ENCODE peak calls at places on chromosomes 12 and 14, in six cellular contexts. H is thoracic aorta, Z is GM23338, F is A673, Y is AG04450, E is SK-N-SH. K is an unnamed sample.

GRCh38 chr12:92506460-92506859 is 196.3 kb upstream of the PLEKHG7 start:
- DNase-seq in H (no peak), Z (no peak), F (no peak), Y (no peak), E (no peak), K (no peak)

GRCh38 chr14:64861916-64862315 is 17.8 kb downstream of the SPTB start:
- DNase-seq in H (no peak), Z (peak), F (no peak), Y (no peak), E (no peak), K (no peak)

GRCh38 chr14:80981673-80982072 is 26.3 kb downstream of the TSHR start:
- DNase-seq in H (no peak), Z (no peak), F (no peak), Y (no peak), E (no peak), K (no peak)

GRCh38 chr14:74574706-74575105 is 37.3 kb downstream of the LTBP2 start:
- DNase-seq in H (no peak), Z (no peak), F (no peak), Y (no peak), E (no peak), K (no peak)

GRCh38 chr14:64795211-64795610 is 84.5 kb downstream of the SPTB start:
- DNase-seq in H (no peak), Z (no peak), F (no peak), Y (no peak), E (no peak), K (no peak)

GRCh38 chr12:94623161-94623920 is 27.0 kb downstream of the TMCC3 start:
- DNase-seq in H (no peak), Z (no peak), F (no peak), Y (no peak), E (no peak), K (peak)

GRCh38 chr12:81758421-81759214 is 532 bp downstream of the PPFIA2 start:
- DNase-seq in H (no peak), Z (peak), F (peak), Y (no peak), E (peak), K (peak)

GRCh38 chr12:2277492-2278153 is 224.8 kb downstream of the CACNA1C start:
- DNase-seq in H (no peak), Z (no peak), F (no peak), Y (no peak), E (no peak), K (no peak)

GRCh38 chr14:72894623-72895378 is 900 bp upstream of the DPF3 start:
- DNase-seq in H (no peak), Z (peak), F (peak), Y (no peak), E (peak), K (peak)

GRCh38 chr14:75461303-75461702 is 33.5 kb downstream of the JDP2 start:
- DNase-seq in H (no peak), Z (no peak), F (no peak), Y (no peak), E (no peak), K (no peak)

GRCh38 chr12:92753976-92754885 is 51.4 kb downstream of the PLEKHG7 start:
- DNase-seq in H (no peak), Z (no peak), F (no peak), Y (no peak), E (no peak), K (no peak)

GRCh38 chr12:89669197-89669596 is 39.4 kb downstream of the ATP2B1 start:
- DNase-seq in H (no peak), Z (no peak), F (no peak), Y (no peak), E (no peak), K (no peak)

GRCh38 chr12:100988278-100988625 is 193.7 kb downstream of the ANO4 start:
- DNase-seq in H (no peak), Z (peak), F (no peak), Y (no peak), E (no peak), K (no peak)

GRCh38 chr12:101875112-101875961 is 2.0 kb upstream of the DRAM1 start:
- DNase-seq in H (no peak), Z (no peak), F (peak), Y (no peak), E (no peak), K (no peak)

GRCh38 chr14:34354556-34354955 is 107.5 kb downstream of the SPTSSA start:
- DNase-seq in H (no peak), Z (no peak), F (no peak), Y (no peak), E (no peak), K (no peak)

GRCh38 chr14:98292191-98292590 is 979.8 kb downstream of the BCL11B start:
- DNase-seq in H (no peak), Z (no peak), F (no peak), Y (no peak), E (no peak), K (no peak)

GRCh38 chr12:6393109-6393508 is 9.1 kb downstream of the LTBR start:
- DNase-seq in H (no peak), Z (no peak), F (no peak), Y (no peak), E (no peak), K (no peak)

GRCh38 chr12:27779416-27779815 is 617 bp upstream of the KLHL42 start:
- DNase-seq in H (no peak), Z (peak), F (no peak), Y (no peak), E (peak), K (peak)

GRCh38 chr14:51566831-51567582 is 84.7 kb upstream of the FRMD6 start:
- DNase-seq in H (no peak), Z (peak), F (no peak), Y (no peak), E (no peak), K (no peak)

GRCh38 chr14:102603293-102603907 is 11.0 kb downstream of the RCOR1 start:
- DNase-seq in H (no peak), Z (no peak), F (no peak), Y (no peak), E (no peak), K (no peak)

GRCh38 chr14:28831126-28831525 is 64.5 kb downstream of the FOXG1 start:
- DNase-seq in H (no peak), Z (no peak), F (peak), Y (no peak), E (no peak), K (peak)

GRCh38 chr14:31164115-31164514 is 43.5 kb downstream of the HECTD1 start:
- DNase-seq in H (no peak), Z (no peak), F (no peak), Y (no peak), E (no peak), K (no peak)

GRCh38 chr12:83477706-83478105 is 791.0 kb downstream of the TMTC2 start:
- DNase-seq in H (no peak), Z (no peak), F (no peak), Y (no peak), E (no peak), K (no peak)

GRCh38 chr14:73945159-73945670 is 4.7 kb downstream of the FAM161B start:
- DNase-seq in H (no peak), Z (no peak), F (no peak), Y (no peak), E (no peak), K (no peak)

GRCh38 chr14:65170768-65171251 is 68.5 kb upstream of the MAX start:
- DNase-seq in H (no peak), Z (peak), F (peak), Y (peak), E (peak), K (peak)

GRCh38 chr12:41277019-41277770 is 89.1 kb downstream of the PDZRN4 start:
- DNase-seq in H (no peak), Z (peak), F (peak), Y (peak), E (peak), K (peak)

GRCh38 chr12:58341791-58342190 is 400.4 kb downstream of the ATP23 start:
- DNase-seq in H (no peak), Z (no peak), F (peak), Y (peak), E (no peak), K (no peak)

GRCh38 chr14:102782974-102783373 is 5.7 kb downstream of the TRAF3 start:
- DNase-seq in H (no peak), Z (no peak), F (no peak), Y (no peak), E (no peak), K (no peak)

DNA sequence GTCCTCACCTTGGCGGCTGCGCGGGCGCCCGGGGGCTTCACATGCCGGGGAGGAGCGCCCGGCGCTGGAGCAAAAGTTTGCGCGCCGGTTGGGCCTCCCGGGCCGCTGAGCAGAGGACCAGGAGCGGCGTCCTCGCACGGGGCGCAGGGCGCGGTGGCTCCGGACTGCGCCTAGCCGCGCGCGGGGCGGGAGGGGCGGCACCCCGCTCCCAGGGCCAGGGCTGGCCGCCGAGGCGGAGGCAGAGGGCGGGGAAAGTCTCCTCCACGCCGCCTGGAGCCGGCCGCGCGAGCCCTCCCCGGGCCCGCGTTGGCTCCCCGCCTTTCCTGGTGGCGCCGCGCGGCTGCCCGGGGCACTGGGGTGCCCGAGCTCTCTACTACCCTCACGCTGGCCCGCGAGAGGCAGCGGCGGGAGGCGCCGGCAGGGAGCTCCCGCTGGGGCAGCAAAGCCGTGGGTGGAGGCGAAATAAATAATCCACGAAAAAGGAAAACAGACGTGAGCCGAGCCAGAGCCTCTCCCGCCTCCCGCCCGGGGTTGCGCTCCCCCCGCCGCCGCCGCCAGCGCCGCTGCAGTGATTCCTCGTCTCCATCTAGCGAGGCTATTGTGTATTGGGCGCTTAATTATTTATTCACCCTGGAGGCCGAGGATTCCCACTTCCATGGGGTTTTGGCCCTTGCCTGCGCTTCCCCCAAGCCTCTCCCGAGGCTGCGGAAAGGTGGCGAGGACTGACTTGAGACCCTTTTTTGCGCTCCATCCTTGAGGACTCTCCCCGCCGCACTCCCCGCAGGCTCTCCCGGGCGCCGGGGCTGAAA is 476 bp upstream of the PRIMA1 start:
- DNase-seq in H (no peak), Z (peak), F (peak), Y (no peak), E (peak), K (peak)
- TF ChIP-seq CTCF in H (peak), Z (no peak), F (no peak), Y (no peak), E (no peak), K (peak)

DNA sequence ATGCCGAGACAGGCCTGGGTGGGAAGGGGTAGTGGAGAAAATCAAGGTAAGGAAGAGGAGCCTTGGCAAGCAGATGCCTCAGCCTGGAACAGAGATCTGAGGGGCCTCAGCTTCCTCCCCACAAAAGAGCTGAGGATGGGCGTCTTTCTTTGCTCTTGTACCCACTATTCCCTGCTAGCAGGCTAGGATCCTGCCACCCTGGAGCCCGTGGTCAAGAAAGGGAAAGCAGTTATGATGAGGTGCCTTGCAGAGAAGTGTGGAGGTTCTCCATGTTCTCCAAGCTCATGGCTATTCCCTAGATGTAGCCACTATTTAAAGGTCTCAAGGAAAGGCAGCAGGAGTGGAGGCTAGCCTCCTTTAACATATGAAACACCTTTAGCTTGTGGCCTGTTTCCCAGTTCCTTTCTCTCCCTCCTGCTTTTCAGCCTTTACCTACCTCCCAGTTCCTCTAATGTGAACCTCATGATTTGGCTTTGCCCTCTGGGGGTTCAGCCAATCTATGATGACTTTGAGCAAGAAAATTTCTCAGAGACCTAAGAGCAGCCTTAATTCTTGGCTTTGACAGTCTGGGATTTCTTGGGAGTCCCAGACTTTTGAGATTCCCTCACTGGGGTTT is 1.1 kb downstream of the IKZF4 start:
- DNase-seq in H (no peak), Z (no peak), F (no peak), Y (no peak), E (peak), K (no peak)
- H3K27ac ChIP-seq in H (peak), Z (no peak), F (no peak), Y (no peak), E (peak), K (peak)

DNA sequence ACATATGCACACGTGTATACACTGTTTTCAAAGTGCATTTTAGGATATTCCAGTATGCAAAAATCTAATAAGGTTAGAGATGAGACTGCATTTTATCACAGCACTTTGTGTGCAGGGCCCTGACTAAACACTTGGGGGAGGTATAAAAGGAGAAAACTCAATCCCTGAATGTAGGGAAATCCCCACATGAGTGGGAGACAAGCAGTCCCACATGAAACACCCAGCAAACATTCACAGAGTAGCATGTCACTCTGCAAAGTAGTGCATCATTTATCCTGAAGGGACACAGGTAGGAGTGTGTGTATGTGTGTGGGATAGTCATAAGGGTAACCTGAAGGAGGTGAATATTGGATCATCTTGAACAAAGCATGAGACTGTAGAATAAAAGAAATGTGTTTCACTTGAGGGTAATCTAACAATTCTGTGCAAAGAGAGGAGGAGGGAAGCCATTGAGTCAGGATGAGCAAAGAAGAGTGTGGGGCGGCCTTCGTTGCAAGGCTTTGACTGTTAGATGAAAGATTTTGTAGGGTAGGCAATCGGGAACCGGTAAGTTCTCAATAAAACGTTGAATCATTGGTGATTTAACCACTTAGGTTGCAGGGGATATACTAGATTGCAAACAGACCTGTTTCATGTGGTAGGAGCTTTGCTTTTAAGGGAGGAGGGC is 2.9 kb downstream of the PRPF40B start:
- DNase-seq in H (no peak), Z (no peak), F (no peak), Y (no peak), E (no peak), K (no peak)
- TF ChIP-seq CTCF in H (no peak), Z (no peak), F (peak), Y (peak), E (peak), K (no peak)

GRCh38 chr12:53199700-53200099 is 7.4 kb downstream of the ITGB7 start:
- DNase-seq in H (no peak), Z (no peak), F (no peak), Y (no peak), E (no peak), K (no peak)
- H3K27ac ChIP-seq in H (no peak), Z (no peak), F (no peak), Y (no peak), E (no peak), K (no peak)

GRCh38 chr14:33273978-33274377 is 335.3 kb downstream of the NPAS3 start:
- DNase-seq in H (no peak), Z (no peak), F (no peak), Y (no peak), E (no peak), K (no peak)

GRCh38 chr14:33279865-33280264 is 341.2 kb downstream of the NPAS3 start:
- DNase-seq in H (no peak), Z (peak), F (no peak), Y (no peak), E (no peak), K (no peak)

GRCh38 chr14:33271216-33271615 is 332.5 kb downstream of the NPAS3 start:
- DNase-seq in H (no peak), Z (no peak), F (no peak), Y (no peak), E (no peak), K (no peak)

GRCh38 chr14:33271891-33272290 is 333.2 kb downstream of the NPAS3 start:
- DNase-seq in H (no peak), Z (no peak), F (no peak), Y (no peak), E (no peak), K (no peak)

GRCh38 chr14:33275879-33276278 is 337.2 kb downstream of the NPAS3 start:
- DNase-seq in H (no peak), Z (no peak), F (no peak), Y (no peak), E (no peak), K (no peak)
- TF ChIP-seq CTCF in H (no peak), Z (no peak), F (no peak), Y (no peak), E (no peak), K (no peak)

GRCh38 chr12:45286621-45287020 is 70.7 kb downstream of the ANO6 start:
- DNase-seq in H (no peak), Z (no peak), F (no peak), Y (no peak), E (no peak), K (no peak)

GRCh38 chr12:45285717-45286116 is 69.8 kb downstream of the ANO6 start:
- DNase-seq in H (no peak), Z (peak), F (no peak), Y (no peak), E (no peak), K (no peak)

GRCh38 chr12:45282411-45282810 is 66.5 kb downstream of the ANO6 start:
- DNase-seq in H (no peak), Z (no peak), F (no peak), Y (no peak), E (no peak), K (no peak)

GRCh38 chr12:45281994-45282393 is 66.1 kb downstream of the ANO6 start:
- DNase-seq in H (no peak), Z (no peak), F (no peak), Y (no peak), E (no peak), K (no peak)

DNA sequence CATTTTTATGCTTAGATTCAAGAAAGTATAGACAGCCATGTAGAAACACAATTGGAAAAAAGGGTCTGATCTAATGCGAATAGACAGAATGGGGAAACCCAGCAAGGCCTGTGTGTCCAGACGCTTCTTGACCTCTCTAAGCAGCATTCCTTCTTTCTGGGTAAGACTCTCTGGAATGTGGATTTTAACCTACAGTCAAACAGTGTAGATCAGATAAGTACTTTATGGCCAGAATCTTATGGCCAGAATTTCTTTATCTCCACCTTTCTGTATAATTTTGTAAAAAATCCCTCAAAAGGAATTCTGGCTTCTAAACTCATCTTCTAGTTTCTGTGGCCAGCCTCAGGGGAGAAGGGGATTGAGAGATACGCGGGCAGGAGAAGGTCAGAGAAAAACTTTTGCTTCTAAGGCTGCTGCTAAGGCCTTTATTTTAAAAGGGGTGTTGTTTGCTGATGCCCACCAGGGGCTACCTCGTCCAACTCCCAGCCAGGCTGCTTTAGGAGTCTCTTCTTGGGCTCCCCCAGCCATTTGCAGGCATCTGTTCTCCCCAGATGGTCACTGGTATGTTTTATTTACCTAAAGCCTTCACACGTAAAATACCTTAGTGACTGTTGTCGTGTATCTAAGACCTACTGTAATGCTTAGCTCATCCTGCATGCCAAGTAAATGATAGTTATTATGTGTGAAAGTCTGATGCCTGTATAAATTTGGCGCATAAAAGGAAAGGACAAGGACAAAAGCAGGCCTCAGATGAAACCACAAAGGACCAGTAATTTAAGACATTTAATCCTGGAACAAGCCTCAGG is 68.4 kb downstream of the ANO6 start:
- DNase-seq in H (no peak), Z (peak), F (peak), Y (peak), E (no peak), K (peak)
- H3K27ac ChIP-seq in H (peak), Z (peak), F (no peak), Y (peak), E (peak), K (peak)

DNA sequence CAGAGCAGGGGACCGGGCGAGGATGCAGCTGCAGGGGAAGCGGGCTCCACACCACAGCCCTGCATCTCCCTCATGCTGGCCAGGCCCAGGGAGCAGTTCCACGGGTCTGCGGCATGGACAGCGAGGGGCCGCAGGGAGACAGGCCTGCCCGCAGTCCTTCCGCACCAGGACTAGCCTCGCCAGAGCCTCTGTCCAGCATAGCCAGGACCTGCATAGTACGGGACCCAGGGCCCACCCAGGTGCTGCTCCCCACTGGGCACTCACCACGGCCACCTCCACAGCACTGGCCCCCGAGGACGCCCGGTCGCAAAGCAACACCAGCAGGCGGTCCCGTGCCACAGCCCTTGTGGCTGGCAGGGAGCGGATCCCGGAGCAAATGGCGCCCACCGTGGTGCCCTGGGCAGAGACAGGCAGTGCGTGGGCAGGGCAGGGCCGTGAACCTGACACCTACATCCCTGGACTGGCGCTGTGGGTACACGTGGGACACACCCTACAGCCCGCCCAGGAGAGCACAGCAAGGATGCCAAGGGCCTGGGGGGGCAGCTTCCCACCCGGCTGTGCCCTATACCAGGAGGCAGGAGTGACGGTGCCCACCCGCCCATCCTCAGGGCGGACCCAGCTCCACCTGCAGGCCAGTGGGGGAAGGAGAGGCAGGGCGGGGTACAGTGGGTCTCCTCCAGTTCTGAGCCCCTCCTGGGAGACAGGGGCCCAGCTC is 23.8 kb downstream of the JAG2 start:
- DNase-seq in H (no peak), Z (no peak), F (no peak), Y (no peak), E (peak), K (peak)
- TF ChIP-seq CTCF in H (no peak), Z (peak), F (no peak), Y (no peak), E (no peak), K (peak)